ENCODE peak calls at places on chromosomes 12 and 14, in eight cellular contexts. V, O, N, Y, P, W, U and B are unnamed samples.

GRCh38 chr14:96225745-96226151 is 21.1 kb downstream of the BDKRB2 start:
- DNase-seq in W (no peak), Y (no peak), P (no peak), U (no peak), O (peak), N (no peak), V (peak), B (peak)

GRCh38 chr14:56087824-56088571 is 30.2 kb upstream of the PELI2 start:
- DNase-seq in P (no peak), W (no peak), N (no peak), O (peak), Y (no peak), U (no peak), V (no peak), B (no peak)

GRCh38 chr12:65810036-65810435 is 14.2 kb upstream of the HMGA2 start:
- DNase-seq in P (no peak), W (no peak), O (peak), N (no peak), U (no peak), Y (no peak), V (no peak), B (no peak)

GRCh38 chr14:52348796-52349195 is 34.7 kb downstream of the PTGER2 start:
- DNase-seq in U (no peak), V (no peak), O (no peak), P (no peak), W (no peak), N (no peak), Y (no peak), B (no peak)

GRCh38 chr12:124410354-124411175 is 115.7 kb downstream of the RFLNA start:
- DNase-seq in N (no peak), Y (no peak), V (no peak), U (no peak), P (no peak), W (no peak), O (peak), B (no peak)

GRCh38 chr14:22781606-22782000 is 15.1 kb downstream of the OXA1L start:
- DNase-seq in O (no peak), U (no peak), Y (no peak), N (no peak), W (no peak), P (no peak), V (no peak), B (no peak)

GRCh38 chr14:81302613-81303012 is 81.9 kb upstream of the GTF2A1 start:
- DNase-seq in Y (no peak), P (no peak), O (peak), W (no peak), V (no peak), U (no peak), N (no peak), B (no peak)

GRCh38 chr14:94864421-94865195 is 94.7 kb upstream of the GSC start:
- DNase-seq in W (no peak), P (no peak), U (no peak), Y (no peak), O (peak), N (no peak), V (no peak), B (peak)

GRCh38 chr14:102728509-102728908 is 48.7 kb upstream of the TRAF3 start:
- DNase-seq in W (peak), V (no peak), N (no peak), O (no peak), P (no peak), U (no peak), Y (no peak), B (no peak)

GRCh38 chr12:30989754-30990153 is 63.2 kb downstream of the TSPAN11 start:
- DNase-seq in P (peak), N (no peak), V (peak), Y (peak), W (no peak), O (peak), U (peak), B (peak)